ENCODE peak calls at places on chromosomes 2 and 18, in eight cellular contexts. G, O, T, W, Z, Q, L and V are unnamed samples.
A peak's percentile ranks its signal among the peaks of the same experiment; 100 is the strongest.

GRCh38 chr2:217477583-217477982 is 525.2 kb downstream of the TNS1 start:
- DNase-seq in O (no peak), L (no peak), Q (no peak), G (no peak), W (no peak), Z (no peak), T (no peak), V (no peak)

GRCh38 chr2:180933332-180933731 is 47.1 kb upstream of the UBE2E3 start:
- DNase-seq in Z (no peak), T (no peak), G (no peak), Q (no peak), O (no peak), L (no peak), W (no peak), V (no peak)

GRCh38 chr2:164815071-164815793 is 26.4 kb downstream of the COBLL1 start:
- DNase-seq in W (no peak), O (no peak), Z (no peak), Q (no peak), G (no peak), L (no peak), T (no peak), V (no peak)

GRCh38 chr2:210169871-210170441 is 1.3 kb downstream of the KANSL1L start:
- DNase-seq in W (no peak), T (peak; percentile 79), Q (no peak), O (no peak), L (no peak), Z (no peak), G (peak; percentile 61), V (no peak)

GRCh38 chr18:21851327-21851961 is 110.9 kb downstream of the MIB1 start:
- DNase-seq in W (no peak), Z (peak; percentile 1), Q (no peak), G (peak; percentile 46), O (no peak), T (peak; percentile 11), L (no peak), V (no peak)

GRCh38 chr2:12048551-12048950 is 302.1 kb downstream of the LPIN1 start:
- DNase-seq in Q (no peak), O (no peak), T (no peak), L (no peak), Z (no peak), G (no peak), W (no peak), V (no peak)

GRCh38 chr18:25595274-25595673 is 243.3 kb upstream of the ZNF521 start:
- DNase-seq in G (no peak), O (no peak), W (no peak), T (no peak), Z (no peak), L (no peak), Q (no peak), V (no peak)

GRCh38 chr2:20488782-20489181 is 41.9 kb downstream of the RHOB start:
- DNase-seq in O (no peak), G (no peak), W (no peak), L (peak; percentile 16), Z (no peak), T (no peak), Q (no peak), V (no peak)

GRCh38 chr18:10760986-10761385 is 235.2 kb downstream of the NAPG start:
- DNase-seq in O (no peak), Q (no peak), Z (no peak), G (no peak), T (no peak), L (no peak), W (no peak), V (no peak)

GRCh38 chr2:63486861-63487290 is 101.4 kb downstream of the WDPCP start:
- DNase-seq in L (no peak), Z (no peak), W (no peak), O (no peak), Q (no peak), T (no peak), G (no peak), V (no peak)

GRCh38 chr2:75488157-75488556 is 72.6 kb downstream of the EVA1A start:
- DNase-seq in G (no peak), Q (no peak), L (no peak), T (no peak), Z (no peak), O (no peak), W (no peak), V (no peak)

GRCh38 chr2:217966399-217967068 is 36.3 kb downstream of the TNS1 start:
- DNase-seq in Z (no peak), T (peak; percentile 54), G (no peak), L (peak; percentile 23), W (no peak), Q (no peak), O (no peak), V (no peak)

GRCh38 chr2:46270384-46270783 is 26.8 kb upstream of the EPAS1 start:
- DNase-seq in Z (no peak), O (no peak), T (peak; percentile 35), L (no peak), Q (no peak), G (no peak), W (no peak), V (no peak)

GRCh38 chr2:38076710-38077430 is 919 bp upstream of the CYP1B1 start:
- DNase-seq in L (peak; percentile 67), W (peak; percentile 78), G (peak; percentile 72), Q (peak; percentile 71), Z (no peak), T (peak; percentile 90), O (peak; percentile 70), V (no peak)

GRCh38 chr2:42044939-42045338 is 2.9 kb upstream of the PKDCC start:
- DNase-seq in G (no peak), Z (no peak), O (no peak), T (no peak), L (no peak), Q (no peak), W (no peak), V (no peak)

GRCh38 chr2:116366212-116366611 is 1448.3 kb upstream of the DDX18 start:
- DNase-seq in O (no peak), L (no peak), Z (no peak), W (no peak), Q (no peak), G (peak; percentile 55), T (no peak), V (no peak)

GRCh38 chr2:118632921-118633320 is 214.5 kb downstream of the EN1 start:
- DNase-seq in Q (no peak), W (no peak), Z (no peak), O (no peak), T (no peak), G (no peak), L (no peak), V (no peak)

GRCh38 chr2:143128681-143129580 is at the start of gene ARHGAP15:
- DNase-seq in W (no peak), Z (peak; percentile 84), T (no peak), Q (peak; percentile 48), G (peak; percentile 70), L (no peak), O (peak; percentile 27), V (peak; percentile 40)

GRCh38 chr2:42810126-42810970 is 18.0 kb upstream of the HAAO start:
- DNase-seq in G (peak; percentile 95), L (peak; percentile 97), O (peak; percentile 96), T (peak; percentile 97), Z (peak; percentile 99), Q (peak; percentile 98), W (peak; percentile 92), V (peak; percentile 96)

GRCh38 chr18:52156166-52156565 is 183.8 kb upstream of the DCC start:
- DNase-seq in L (no peak), T (no peak), O (no peak), Z (no peak), G (no peak), W (no peak), Q (no peak), V (no peak)

GRCh38 chr18:52150050-52150449 is 189.9 kb upstream of the DCC start:
- DNase-seq in Z (no peak), G (no peak), L (no peak), O (no peak), W (no peak), Q (no peak), T (no peak), V (no peak)

DNA sequence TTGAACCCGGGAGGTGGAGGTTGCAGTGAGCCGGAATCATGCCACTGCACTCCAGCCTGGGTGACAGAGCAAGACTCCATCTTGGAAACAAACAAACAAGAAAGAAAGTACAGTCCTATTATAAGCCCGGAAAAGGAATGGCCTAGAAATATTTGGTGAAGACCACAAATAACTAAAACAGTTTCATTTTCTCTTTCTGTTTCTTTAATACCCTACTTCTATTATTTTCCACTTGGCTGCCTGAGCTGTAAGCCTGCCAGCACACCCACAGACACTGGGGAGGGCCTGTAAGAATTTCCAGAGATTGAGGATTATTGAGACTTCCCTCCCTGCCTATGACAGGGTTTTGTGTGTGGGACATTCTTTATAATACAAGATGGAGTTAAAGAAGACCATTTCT is 188.0 kb upstream of the DCC start:
- DNase-seq in L (no peak), W (no peak), Q (no peak), Z (no peak), G (peak; percentile 84), T (no peak), O (no peak), V (no peak)
- H3K9me3 ChIP-seq in L (no peaks in the 10 kb centered on the region), W (no peaks in the 10 kb centered on the region), Q (no peaks in the 10 kb centered on the region), Z (no peaks in the 10 kb centered on the region), G (no peaks in the 10 kb centered on the region), T (peaks cover 7% of the 10 kb centered on the region), O (peaks cover 4% of the 10 kb centered on the region), V (no peaks in the 10 kb centered on the region)

GRCh38 chr2:95306306-95306895 is 9.3 kb downstream of the KCNIP3 start:
- DNase-seq in W (no peak), Q (no peak), T (no peak), G (no peak), Z (no peak), L (no peak), O (no peak), V (no peak)
- H3K9me3 ChIP-seq in W (no peaks in the 10 kb centered on the region), Q (no peaks in the 10 kb centered on the region), T (no peaks in the 10 kb centered on the region), G (no peaks in the 10 kb centered on the region), Z (no peaks in the 10 kb centered on the region), L (no peaks in the 10 kb centered on the region), O (no peaks in the 10 kb centered on the region), V (no peaks in the 10 kb centered on the region)

GRCh38 chr2:51410351-51410750 is 378.4 kb upstream of the NRXN1 start:
- DNase-seq in Q (no peak), T (peak; percentile 24), W (no peak), Z (no peak), G (no peak), L (no peak), O (no peak), V (no peak)

GRCh38 chr2:51409920-51410319 is 378.0 kb upstream of the NRXN1 start:
- DNase-seq in Q (no peak), O (no peak), W (no peak), G (no peak), T (no peak), L (no peak), Z (no peak), V (no peak)

DNA sequence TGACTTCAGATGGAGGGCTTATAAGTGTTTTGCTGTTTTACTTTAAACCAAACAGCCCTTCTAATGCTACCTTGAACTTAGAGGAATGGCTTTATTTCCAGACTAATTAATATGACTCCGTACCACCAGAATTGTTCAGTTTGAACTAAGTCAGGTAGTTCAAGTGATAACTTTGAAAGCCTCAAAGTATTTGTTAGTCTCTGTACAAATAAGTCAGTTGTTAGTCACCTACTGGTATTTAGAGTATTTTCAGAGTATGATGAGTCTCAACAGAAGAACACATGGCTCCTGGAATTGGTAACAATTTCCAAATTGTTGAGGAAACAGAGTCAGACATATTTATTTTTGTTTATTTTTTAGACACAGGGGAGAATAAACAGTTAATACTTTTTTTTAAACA is 381.8 kb upstream of the NRXN1 start:
- DNase-seq in W (no peak), O (no peak), Q (no peak), T (peak; percentile 51), Z (no peak), L (no peak), G (no peak), V (no peak)
- H3K9me3 ChIP-seq in W (peaks cover 24% of the 10 kb centered on the region), O (no peaks in the 10 kb centered on the region), Q (no peaks in the 10 kb centered on the region), T (no peaks in the 10 kb centered on the region), Z (no peaks in the 10 kb centered on the region), L (no peaks in the 10 kb centered on the region), G (no peaks in the 10 kb centered on the region), V (no peaks in the 10 kb centered on the region)

GRCh38 chr2:144253743-144254142 is 266.2 kb downstream of the ZEB2 start:
- DNase-seq in L (no peak), T (no peak), Q (no peak), G (no peak), O (no peak), W (no peak), Z (no peak), V (no peak)
- H3K9me3 ChIP-seq in L (peaks cover 28% of the 10 kb centered on the region), T (peaks cover 13% of the 10 kb centered on the region), Q (no peaks in the 10 kb centered on the region), G (no peaks in the 10 kb centered on the region), O (peaks cover 14% of the 10 kb centered on the region), W (peaks cover 35% of the 10 kb centered on the region), Z (no peaks in the 10 kb centered on the region), V (no peaks in the 10 kb centered on the region)